ENCODE peak calls at places on chromosomes 11 and 22, in four cellular contexts. O, T, Y and L are unnamed samples.

GRCh38 chr11:112298535-112298934 is 37.9 kb upstream of the PLET1 start:
- DNase-seq in O (no peak), T (peak), Y (no peak), L (no peak)

GRCh38 chr11:61635787-61636186 is 44.4 kb upstream of the DAGLA start:
- DNase-seq in Y (no peak), T (no peak), O (no peak), L (no peak)

GRCh38 chr11:12478743-12479142 is 101.4 kb downstream of the PARVA start:
- DNase-seq in Y (no peak), O (no peak), T (no peak), L (no peak)

GRCh38 chr11:69075421-69076128 is 26.8 kb downstream of the TPCN2 start:
- DNase-seq in Y (no peak), O (peak), T (peak), L (peak)

GRCh38 chr11:58330861-58331260 is 28.0 kb downstream of the OR5B17 start:
- DNase-seq in Y (no peak), O (no peak), T (no peak), L (no peak)

GRCh38 chr22:45880091-45880651 is 96.8 kb downstream of the WNT7B start:
- DNase-seq in T (peak), O (no peak), Y (no peak), L (no peak)

GRCh38 chr11:32068134-32068533 is 22.7 kb upstream of the RCN1 start:
- DNase-seq in T (no peak), Y (no peak), O (no peak), L (no peak)

GRCh38 chr11:10418259-10418949 is 36.7 kb upstream of the AMPD3 start:
- DNase-seq in T (no peak), O (no peak), Y (no peak), L (no peak)

GRCh38 chr11:61134801-61135257 is 26.4 kb downstream of the VPS37C start:
- DNase-seq in T (peak), O (no peak), Y (no peak), L (no peak)

GRCh38 chr22:43955040-43955882 is at the start of gene SAMM50:
- DNase-seq in T (peak), Y (peak), O (peak), L (peak)

GRCh38 chr11:96551136-96551535 is 161.3 kb downstream of the JRKL start:
- DNase-seq in T (no peak), O (no peak), Y (no peak), L (no peak)

GRCh38 chr22:21972293-21972779 is 10.3 kb downstream of the TOP3B start:
- DNase-seq in O (no peak), T (no peak), Y (peak), L (no peak)

GRCh38 chr11:20840341-20840740 is 171.0 kb downstream of the NELL1 start:
- DNase-seq in Y (no peak), T (no peak), O (no peak), L (no peak)

GRCh38 chr11:125944350-125945010 is 1.4 kb upstream of the VSIG10L2 start:
- DNase-seq in O (no peak), Y (no peak), T (no peak), L (peak)

GRCh38 chr22:47630741-47631534 is 868.5 kb downstream of the TBC1D22A start:
- DNase-seq in T (no peak), Y (no peak), O (no peak), L (peak)

GRCh38 chr22:47631571-47632102 is 869.2 kb downstream of the TBC1D22A start:
- DNase-seq in Y (no peak), O (peak), T (no peak), L (no peak)

GRCh38 chr22:47634342-47634741 is 871.9 kb downstream of the TBC1D22A start:
- DNase-seq in O (no peak), T (no peak), Y (no peak), L (no peak)

GRCh38 chr22:47633111-47633510 is 870.7 kb downstream of the TBC1D22A start:
- DNase-seq in O (no peak), T (no peak), Y (no peak), L (no peak)

DNA sequence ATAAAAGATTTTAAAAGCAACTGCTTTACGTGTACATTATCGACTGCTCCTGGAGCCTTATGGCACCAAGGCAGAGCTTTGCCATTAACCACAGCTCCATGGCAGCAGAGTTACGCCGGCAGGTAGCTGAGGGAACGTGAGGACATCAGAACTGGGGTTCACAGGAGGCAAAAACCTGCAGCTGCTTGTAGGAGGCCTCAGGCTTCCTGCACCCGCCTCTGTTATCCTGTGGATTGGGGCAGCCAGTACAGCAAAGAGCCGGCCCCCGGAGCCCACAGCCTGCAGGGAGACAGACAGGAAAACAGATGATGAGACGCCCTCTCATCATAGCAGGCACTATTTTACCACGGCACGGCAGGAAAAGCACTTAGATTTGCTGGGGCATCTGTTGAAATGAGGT is 870.2 kb downstream of the TBC1D22A start:
- DNase-seq in O (peak), T (no peak), Y (no peak), L (peak)
- H3K27ac ChIP-seq in O (no peak), T (no peak), Y (no peak), L (no peak)

GRCh38 chr11:45378516-45378915 is 92.4 kb upstream of the SYT13 start:
- DNase-seq in Y (no peak), T (no peak), O (no peak), L (no peak)
- H3K4me3 ChIP-seq in Y (no peak), T (no peak), O (no peak), L (no peak)

GRCh38 chr11:95498731-95499396 is 267.9 kb upstream of the SESN3 start:
- DNase-seq in O (no peak), T (no peak), Y (no peak), L (no peak)
- H3K27ac ChIP-seq in O (no peak), T (no peak), Y (no peak), L (no peak)

GRCh38 chr11:64711944-64712306 is 11.1 kb downstream of the NRXN2 start:
- DNase-seq in Y (no peak), T (no peak), O (no peak), L (no peak)
- H3K4me3 ChIP-seq in Y (no peak), T (no peak), O (no peak), L (no peak)

GRCh38 chr22:38230916-38231315 is 29.1 kb downstream of the MAFF start:
- DNase-seq in Y (no peak), T (no peak), O (no peak), L (no peak)
- H3K27ac ChIP-seq in Y (no peak), T (no peak), O (no peak), L (peak)

DNA sequence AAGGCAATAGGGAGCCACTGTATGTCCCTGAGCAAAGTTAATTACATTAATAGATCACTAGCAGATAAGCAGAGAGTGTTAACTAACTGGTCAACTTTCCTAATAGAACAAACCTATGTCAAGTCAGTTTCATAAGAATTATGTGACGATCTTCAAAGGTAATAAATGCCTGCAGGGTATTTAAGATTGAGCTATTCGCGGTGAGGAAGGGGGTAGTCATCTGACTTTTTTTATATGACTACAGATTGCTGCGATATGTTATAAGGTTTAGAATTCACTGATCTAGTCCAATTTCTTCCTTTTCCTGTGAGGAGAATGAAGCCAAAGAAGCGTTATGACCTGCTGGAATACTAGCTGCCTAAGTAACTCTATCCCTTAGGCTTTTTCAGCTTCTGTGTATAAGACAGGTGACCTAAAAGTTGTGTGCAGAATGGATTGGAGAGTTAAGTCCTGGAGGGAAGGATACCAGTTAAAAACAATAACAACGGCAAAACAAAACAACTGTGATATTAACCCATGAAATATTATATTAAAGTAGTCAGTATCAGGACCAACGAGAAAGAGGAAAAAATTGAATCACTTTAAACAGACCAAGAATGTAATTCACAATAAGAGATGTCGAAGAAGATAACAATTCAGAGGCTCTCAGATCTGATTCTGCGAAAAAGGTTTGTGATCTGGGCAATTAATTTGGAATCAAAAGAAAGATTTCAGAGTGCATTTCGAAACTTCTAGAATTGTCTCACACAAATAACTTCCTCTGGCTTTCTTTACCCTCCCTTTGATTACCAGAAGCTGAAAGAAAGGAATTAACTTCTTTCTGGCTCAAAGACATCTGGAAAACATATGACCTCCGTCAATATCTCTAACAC is 645 bp downstream of the CASP4 start:
- DNase-seq in Y (peak), O (no peak), T (no peak), L (no peak)
- H3K4me3 ChIP-seq in Y (peak), O (peak), T (peak), L (peak)